ENCODE peak calls at places on chromosomes 16 and 17, in eight cellular contexts. H is colonic mucosa, N is AG09309, C is GM10248, E is MM.1S, V is AG10803, X is GM12865, B is left ventricle myocardium inferior. Z is an unnamed sample.

GRCh38 chr17:39605492-39606433 is 2.0 kb downstream of the NEUROD2 start:
- DNase-seq in H (no peak), N (no peak), C (no peak), E (no peak), V (no peak), X (no peak), B (no peak), Z (no peak)

GRCh38 chr16:58306327-58306726 is 11.5 kb upstream of the PRSS54 start:
- DNase-seq in H (peak), N (no peak), C (no peak), E (peak), V (peak), X (peak), B (no peak), Z (no peak)

GRCh38 chr17:65785109-65785508 is 223.7 kb upstream of the AXIN2 start:
- DNase-seq in H (no peak), N (peak), C (no peak), E (no peak), V (peak), X (no peak), B (no peak), Z (no peak)

GRCh38 chr17:17109231-17109630 is 67.0 kb downstream of the MPRIP start:
- DNase-seq in H (peak), N (no peak), C (no peak), E (no peak), V (no peak), X (no peak), B (peak), Z (no peak)

GRCh38 chr16:64892843-64893242 is 229.0 kb downstream of the CDH11 start:
- DNase-seq in H (no peak), N (peak), C (no peak), E (no peak), V (peak), X (no peak), B (no peak), Z (no peak)

GRCh38 chr17:56795098-56795497 is 38.6 kb downstream of the C17orf67 start:
- DNase-seq in H (no peak), N (no peak), C (no peak), E (no peak), V (no peak), X (no peak), B (no peak), Z (no peak)

GRCh38 chr17:42101513-42102292 is 3.4 kb upstream of the ZNF385C start:
- DNase-seq in H (peak), N (no peak), C (peak), E (peak), V (peak), X (peak), B (peak), Z (peak)

GRCh38 chr16:86033016-86033474 is 134.1 kb downstream of the IRF8 start:
- DNase-seq in H (no peak), N (no peak), C (no peak), E (no peak), V (no peak), X (no peak), B (no peak), Z (no peak)

GRCh38 chr17:37168731-37169353 is 206.9 kb upstream of the C17orf78 start:
- DNase-seq in H (no peak), N (no peak), C (no peak), E (no peak), V (no peak), X (no peak), B (no peak), Z (no peak)

GRCh38 chr17:61355475-61355874 is 44.2 kb upstream of the TBX2 start:
- DNase-seq in H (no peak), N (no peak), C (no peak), E (no peak), V (no peak), X (no peak), B (no peak), Z (no peak)

GRCh38 chr17:61353615-61354014 is 46.0 kb upstream of the TBX2 start:
- DNase-seq in H (no peak), N (no peak), C (no peak), E (no peak), V (no peak), X (no peak), B (no peak), Z (no peak)

GRCh38 chr17:61353211-61353610 is 46.4 kb upstream of the TBX2 start:
- DNase-seq in H (no peak), N (no peak), C (no peak), E (no peak), V (no peak), X (no peak), B (no peak), Z (no peak)

GRCh38 chr17:61352771-61353170 is 46.9 kb upstream of the TBX2 start:
- DNase-seq in H (no peak), N (no peak), C (no peak), E (no peak), V (no peak), X (no peak), B (no peak), Z (no peak)

DNA sequence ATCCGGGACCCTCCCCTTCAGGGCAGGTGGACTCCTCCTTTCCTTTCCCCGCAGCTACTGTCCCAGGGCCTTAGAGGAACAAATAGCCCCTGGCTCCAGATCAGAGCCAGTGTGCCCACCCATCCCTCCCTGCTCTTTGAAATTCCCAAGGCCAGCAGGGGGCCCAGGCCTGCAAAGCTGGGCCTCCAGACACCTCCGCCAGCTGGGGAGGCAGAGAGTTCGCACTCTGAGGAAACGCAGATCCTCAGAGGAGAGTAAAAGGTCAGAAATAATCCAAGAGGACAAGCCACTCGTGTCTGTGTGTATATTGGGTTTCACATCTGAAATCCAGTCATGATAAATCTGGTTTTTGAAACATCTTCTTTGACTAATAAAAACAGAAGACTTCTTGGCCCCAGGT is 44.7 kb upstream of the TBX2 start:
- DNase-seq in H (no peak), N (no peak), C (no peak), E (no peak), V (no peak), X (no peak), B (no peak), Z (no peak)
- TF ChIP-seq CTCF in H (no peak), N (no peak), C (no peak), E (no peak), V (no peak), X (no peak), B (no peak), Z (no peak)

GRCh38 chr16:12166271-12166670 is 189.7 kb downstream of the SNX29 start:
- DNase-seq in H (no peak), N (no peak), C (no peak), E (no peak), V (no peak), X (no peak), B (no peak), Z (no peak)
- TF ChIP-seq CTCF in H (no peak), N (no peak), C (no peak), E (no peak), V (no peak), X (no peak), B (no peak), Z (no peak)

GRCh38 chr17:286571-286970 is 66.0 kb downstream of the RPH3AL start:
- DNase-seq in H (no peak), N (no peak), C (no peak), E (no peak), V (no peak), X (no peak), B (no peak), Z (no peak)

GRCh38 chr17:284676-285355 is 67.8 kb downstream of the RPH3AL start:
- DNase-seq in H (no peak), N (no peak), C (no peak), E (no peak), V (no peak), X (no peak), B (no peak), Z (no peak)

GRCh38 chr17:283911-284675 is 68.5 kb downstream of the RPH3AL start:
- DNase-seq in H (no peak), N (no peak), C (no peak), E (no peak), V (no peak), X (no peak), B (no peak), Z (no peak)

GRCh38 chr17:282912-283882 is 69.4 kb downstream of the RPH3AL start:
- DNase-seq in H (no peak), N (no peak), C (no peak), E (no peak), V (no peak), X (no peak), B (no peak), Z (no peak)

DNA sequence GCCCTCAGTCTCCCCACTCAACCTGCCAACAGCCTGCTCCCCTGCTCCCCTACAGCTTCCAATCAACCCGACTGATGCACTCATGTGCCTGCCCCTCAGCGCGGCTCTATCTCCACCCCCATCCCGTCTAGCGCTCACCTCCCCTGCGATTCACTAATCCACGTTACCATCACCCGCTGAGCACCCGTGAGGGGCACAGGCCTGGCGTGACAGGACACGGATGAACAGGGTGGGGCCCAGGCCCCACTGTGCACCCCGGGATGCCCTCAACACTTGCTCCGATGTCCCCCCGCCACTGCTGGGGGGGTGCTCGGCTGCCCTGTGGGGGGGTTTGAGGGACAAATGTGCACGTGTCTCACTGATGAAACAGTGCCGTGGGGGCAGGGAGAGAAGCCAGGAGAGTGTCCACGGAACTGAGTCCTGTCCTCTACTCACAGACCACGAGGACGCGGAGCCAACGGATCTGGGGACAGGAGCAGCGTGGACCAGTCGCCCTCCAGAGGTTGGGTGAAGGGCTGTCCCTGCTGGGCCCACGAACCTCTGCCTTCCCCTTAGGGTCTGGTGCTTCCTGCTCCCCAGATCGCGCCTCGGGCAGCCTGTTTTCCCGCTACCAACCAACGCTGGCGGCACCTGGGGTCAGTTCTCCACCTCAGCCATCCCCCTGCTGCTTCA is 66.7 kb downstream of the RPH3AL start:
- DNase-seq in H (no peak), N (no peak), C (no peak), E (no peak), V (no peak), X (no peak), B (no peak), Z (no peak)
- TF ChIP-seq CTCF in H (no peak), N (no peak), C (no peak), E (no peak), V (no peak), X (no peak), B (no peak), Z (no peak)

GRCh38 chr16:23069844-23070243 is 79.4 kb downstream of the USP31 start:
- DNase-seq in H (no peak), N (no peak), C (no peak), E (no peak), V (no peak), X (no peak), B (no peak), Z (no peak)

GRCh38 chr16:23074423-23074822 is 74.8 kb downstream of the USP31 start:
- DNase-seq in H (no peak), N (no peak), C (no peak), E (no peak), V (no peak), X (no peak), B (peak), Z (no peak)

GRCh38 chr16:23072084-23072599 is 77.1 kb downstream of the USP31 start:
- DNase-seq in H (peak), N (peak), C (no peak), E (no peak), V (peak), X (no peak), B (peak), Z (peak)

GRCh38 chr16:23071202-23072083 is 77.8 kb downstream of the USP31 start:
- DNase-seq in H (no peak), N (peak), C (no peak), E (no peak), V (peak), X (no peak), B (no peak), Z (no peak)

DNA sequence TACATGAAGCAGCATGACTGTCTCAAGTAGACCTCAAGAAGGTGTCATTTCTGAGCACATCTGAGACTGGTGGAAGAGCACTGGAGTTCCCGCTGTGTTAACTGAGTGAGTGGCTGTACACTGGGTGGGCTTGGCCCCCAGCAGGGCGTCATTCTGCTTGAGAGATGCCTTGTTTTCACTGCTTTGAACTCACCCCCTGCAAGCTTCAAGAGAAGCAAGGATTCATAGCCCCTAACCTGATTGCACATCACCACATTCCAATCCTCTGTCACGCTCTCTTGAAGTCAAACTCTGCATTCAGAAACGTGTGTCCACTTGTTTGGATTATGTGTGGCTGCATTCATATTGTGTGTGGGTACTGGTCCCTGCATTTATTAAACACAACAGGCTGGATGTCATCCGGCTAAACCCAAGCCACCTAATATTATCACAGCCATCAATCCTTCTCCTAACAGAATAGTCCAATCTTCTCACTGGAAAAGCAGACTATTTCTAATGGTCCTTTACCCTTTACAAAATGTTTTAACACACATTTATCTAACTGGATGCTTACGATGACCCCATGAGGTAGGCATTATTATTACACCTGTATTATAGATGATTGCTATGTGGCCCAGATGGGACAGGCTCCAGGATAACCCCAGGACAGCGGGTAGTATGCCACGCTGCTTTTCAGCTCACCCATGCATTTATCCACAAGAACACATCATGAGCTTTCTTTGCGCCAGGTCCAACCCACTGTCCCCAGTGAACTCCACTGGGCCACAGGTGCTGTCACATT is 76.3 kb downstream of the USP31 start:
- DNase-seq in H (no peak), N (no peak), C (no peak), E (no peak), V (peak), X (no peak), B (no peak), Z (no peak)
- TF ChIP-seq CTCF in H (no peak), N (no peak), C (no peak), E (peak), V (peak), X (no peak), B (no peak), Z (no peak)

DNA sequence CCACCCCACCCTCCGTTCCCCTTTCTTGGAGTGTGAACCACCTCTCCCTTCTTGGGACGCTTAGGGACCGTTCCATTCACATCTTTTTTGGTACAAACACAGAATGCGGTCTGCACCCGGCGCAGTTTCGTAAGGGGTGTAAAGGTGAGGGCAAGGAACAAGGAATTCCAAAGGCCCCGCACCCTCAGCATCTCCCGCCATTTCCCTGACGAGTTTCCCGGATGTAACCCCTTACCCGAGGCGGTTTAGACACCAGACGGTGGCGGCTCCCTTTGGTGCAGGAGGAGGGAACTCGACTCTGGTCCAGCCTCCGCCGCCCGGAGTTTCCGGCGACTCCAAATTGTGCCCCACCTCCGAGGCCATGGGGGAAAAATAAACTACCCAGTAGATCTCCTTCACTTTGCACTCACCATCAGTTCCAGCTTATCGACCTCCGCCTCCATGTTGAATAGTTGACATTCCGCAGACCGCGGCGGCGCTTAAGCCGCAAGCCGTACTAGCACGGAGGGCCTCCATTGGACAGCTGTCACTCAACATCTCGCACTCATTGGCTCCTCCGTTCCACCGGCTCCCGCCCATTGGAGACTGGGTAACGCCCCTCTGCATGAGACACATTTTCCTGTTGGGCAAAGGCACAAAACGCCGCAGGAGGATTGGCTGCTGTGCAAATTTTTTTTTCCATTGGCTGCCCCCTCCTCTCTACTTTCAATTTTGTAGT is at the start of gene SKA2:
- DNase-seq in H (peak), N (no peak), C (no peak), E (no peak), V (no peak), X (no peak), B (peak), Z (peak)
- TF ChIP-seq CTCF in H (no peak), N (no peak), C (no peak), E (no peak), V (no peak), X (no peak), B (no peak), Z (no peak)

DNA sequence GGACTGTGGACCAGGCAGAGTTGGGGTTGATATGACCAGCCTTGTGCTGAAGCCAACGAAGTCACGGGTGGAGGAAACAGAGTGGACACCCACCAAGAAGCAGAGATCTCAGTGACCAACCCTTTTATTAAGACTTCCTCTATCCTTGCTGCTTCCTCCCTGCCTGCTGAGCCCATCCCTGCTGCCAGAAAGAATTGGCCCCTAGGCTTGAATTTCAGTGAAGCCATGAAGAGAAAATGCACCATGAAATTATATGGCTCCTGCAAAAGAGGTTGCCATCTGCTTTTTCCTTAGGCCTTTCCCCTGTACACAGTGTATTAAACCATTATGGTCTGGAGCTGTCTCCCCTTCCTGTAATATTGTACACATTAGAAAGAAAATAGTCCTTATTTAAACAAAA is 246.7 kb downstream of the HS3ST3B1 start:
- DNase-seq in H (no peak), N (no peak), C (no peak), E (no peak), V (no peak), X (no peak), B (no peak), Z (no peak)
- TF ChIP-seq CTCF in H (no peak), N (no peak), C (no peak), E (no peak), V (no peak), X (no peak), B (no peak), Z (no peak)

Z was measured in omental fat pad.